ENCODE peak calls at places on chromosome 12, in four cellular contexts. N, O, S and L are unnamed samples. For H3K27me3, the result is how much of the 10 kb centered on the place peaks cover.

GRCh38 chr12:66189476-66189823 is 436 bp downstream of the IRAK3 start:
- DNase-seq in N (no peak), O (no peak), S (no peak), L (no peak)

GRCh38 chr12:93198086-93198485 is 179.6 kb upstream of the NUDT4 start:
- DNase-seq in N (no peak), O (peak), S (peak), L (no peak)

GRCh38 chr12:119308743-119309456 is 25.6 kb upstream of the CCDC60 start:
- DNase-seq in N (no peak), O (no peak), S (no peak), L (no peak)

GRCh38 chr12:8948711-8949524 is 527 bp downstream of the M6PR start:
- DNase-seq in N (peak), O (peak), S (peak), L (no peak)

GRCh38 chr12:14601692-14602091 is 34.0 kb upstream of the PLBD1 start:
- DNase-seq in N (no peak), O (no peak), S (no peak), L (no peak)

GRCh38 chr12:75571651-75572050 is 60.2 kb upstream of the KRR1 start:
- DNase-seq in N (no peak), O (no peak), S (no peak), L (no peak)

GRCh38 chr12:32583535-32583934 is 95.6 kb upstream of the DNM1L start:
- DNase-seq in N (no peak), O (peak), S (peak), L (no peak)

GRCh38 chr12:47388712-47389111 is 309.0 kb upstream of the AMIGO2 start:
- DNase-seq in N (no peak), O (no peak), S (no peak), L (no peak)

GRCh38 chr12:72271741-72272661 is at the start of gene TRHDE:
- DNase-seq in N (peak), O (peak), S (peak), L (peak)

GRCh38 chr12:122097641-122098364 is 19.2 kb downstream of the MLXIP start:
- DNase-seq in N (peak), O (peak), S (peak), L (no peak)

GRCh38 chr12:123847876-123848275 is 85.8 kb downstream of the DNAH10 start:
- DNase-seq in N (no peak), O (no peak), S (no peak), L (no peak)

GRCh38 chr12:124426594-124427550 is 132.0 kb downstream of the RFLNA start:
- DNase-seq in N (no peak), O (no peak), S (no peak), L (no peak)

GRCh38 chr12:45232771-45233372 is 17.0 kb downstream of the ANO6 start:
- DNase-seq in N (no peak), O (peak), S (peak), L (peak)

GRCh38 chr12:674272-674781 is 11.1 kb upstream of the NINJ2 start:
- DNase-seq in N (no peak), O (peak), S (peak), L (no peak)

GRCh38 chr12:16417058-16417457 is 69.6 kb downstream of the MGST1 start:
- DNase-seq in N (no peak), O (no peak), S (no peak), L (no peak)

GRCh38 chr12:88325828-88326214 is 183.7 kb downstream of the TMTC3 start:
- DNase-seq in N (no peak), O (no peak), S (peak), L (no peak)

GRCh38 chr12:63968685-63969084 is 124.2 kb downstream of the SRGAP1 start:
- DNase-seq in N (peak), O (no peak), S (no peak), L (no peak)

GRCh38 chr12:75525263-75525662 is 13.9 kb upstream of the KRR1 start:
- DNase-seq in N (no peak), O (no peak), S (peak), L (no peak)

GRCh38 chr12:6072302-6072752 is 52.1 kb downstream of the VWF start:
- DNase-seq in N (no peak), O (peak), S (peak), L (no peak)

GRCh38 chr12:90061834-90062233 is 353.2 kb upstream of the ATP2B1 start:
- DNase-seq in N (no peak), O (peak), S (no peak), L (no peak)

GRCh38 chr12:124827588-124828184 is 36.0 kb downstream of the SCARB1 start:
- DNase-seq in N (peak), O (no peak), S (no peak), L (no peak)

GRCh38 chr12:22046090-22046967 is at the start of gene CMAS:
- DNase-seq in N (peak), O (peak), S (peak), L (peak)

GRCh38 chr12:41917827-41918445 is 226.7 kb downstream of the GXYLT1 start:
- DNase-seq in N (no peak), O (peak), S (no peak), L (no peak)

GRCh38 chr12:89179983-89180382 is 172.3 kb downstream of the DUSP6 start:
- DNase-seq in N (peak), O (peak), S (peak), L (no peak)

GRCh38 chr12:68207276-68207675 is 18.3 kb downstream of the IL26 start:
- DNase-seq in N (no peak), O (no peak), S (no peak), L (no peak)

GRCh38 chr12:56634242-56634836 is 4.2 kb upstream of the BAZ2A start:
- DNase-seq in N (peak), O (peak), S (no peak), L (peak)

GRCh38 chr12:46944104-46944503 is 118.3 kb upstream of the SLC38A4 start:
- DNase-seq in N (no peak), O (peak), S (peak), L (no peak)

GRCh38 chr12:3261782-3262359 is 184.7 kb downstream of the TSPAN9 start:
- DNase-seq in N (no peak), O (no peak), S (peak), L (no peak)

GRCh38 chr12:77131977-77132490 is 66.7 kb upstream of the E2F7 start:
- DNase-seq in N (no peak), O (no peak), S (no peak), L (no peak)

GRCh38 chr12:105334568-105334967 is 4.1 kb downstream of the C12orf75 start:
- DNase-seq in N (no peak), O (no peak), S (peak), L (no peak)

GRCh38 chr12:6335451-6336078 is 6.3 kb downstream of the TNFRSF1A start:
- DNase-seq in N (peak), O (peak), S (peak), L (peak)

GRCh38 chr12:127422935-127423585 is 843.9 kb upstream of the TMEM132C start:
- DNase-seq in N (no peak), O (no peak), S (no peak), L (no peak)

GRCh38 chr12:100608776-100609175 is 35.3 kb downstream of the GAS2L3 start:
- DNase-seq in N (no peak), O (no peak), S (no peak), L (no peak)

GRCh38 chr12:34390171-34390841 is 368.0 kb downstream of the ALG10 start:
- DNase-seq in N (no peak), O (no peak), S (no peak), L (no peak)

GRCh38 chr12:57803317-57803893 is 15.1 kb downstream of the AVIL start:
- DNase-seq in N (peak), O (peak), S (peak), L (no peak)

GRCh38 chr12:104764225-104765073 is 193.6 kb downstream of the SLC41A2 start:
- DNase-seq in N (no peak), O (no peak), S (no peak), L (no peak)

DNA sequence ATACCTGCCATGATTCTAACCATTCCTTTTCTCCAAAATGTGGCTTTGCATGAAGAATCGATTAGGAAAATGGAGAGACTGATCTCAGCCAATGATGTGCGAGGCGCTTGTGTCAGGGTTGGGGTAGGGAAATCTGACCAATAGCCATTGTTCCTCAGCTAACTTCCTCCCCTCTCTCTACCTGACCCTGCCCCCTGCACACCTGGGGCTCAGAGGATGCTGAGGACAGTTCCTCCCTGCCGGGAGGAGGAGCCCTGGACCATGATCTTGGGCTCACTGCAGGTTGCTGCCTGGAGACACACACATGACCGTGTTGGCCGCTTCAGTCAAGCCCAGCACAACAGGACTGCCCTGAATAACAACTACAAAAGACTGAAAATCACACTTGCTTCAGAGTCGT is 119.8 kb upstream of the SFSWAP start:
- DNase-seq in N (no peak), O (no peak), S (no peak), L (no peak)
- TF ChIP-seq CTCF in N (no peak), O (no peak), S (no peak), L (no peak)

GRCh38 chr12:53752192-53752601 is 418 bp upstream of the CISTR start:
- DNase-seq in N (no peak), O (no peak), S (no peak), L (no peak)
- H3K27me3 ChIP-seq in N (under half), O (half or more), S (half or more), L (under half)

GRCh38 chr12:69470189-69471094 is at the start of gene FRS2:
- DNase-seq in N (peak), O (peak), S (peak), L (peak)
- TF ChIP-seq POLR2A in N (peak), O (peak), S (peak), L (peak)

GRCh38 chr12:109434556-109434955 is 42.5 kb downstream of the KCTD10 start:
- DNase-seq in N (peak), O (no peak), S (no peak), L (no peak)

GRCh38 chr12:109435428-109436180 is 41.5 kb downstream of the KCTD10 start:
- DNase-seq in N (peak), O (no peak), S (no peak), L (no peak)

GRCh38 chr12:109432842-109433304 is 44.2 kb downstream of the KCTD10 start:
- DNase-seq in N (peak), O (peak), S (peak), L (peak)

GRCh38 chr12:109432431-109432830 is 44.7 kb downstream of the KCTD10 start:
- DNase-seq in N (no peak), O (no peak), S (no peak), L (no peak)

DNA sequence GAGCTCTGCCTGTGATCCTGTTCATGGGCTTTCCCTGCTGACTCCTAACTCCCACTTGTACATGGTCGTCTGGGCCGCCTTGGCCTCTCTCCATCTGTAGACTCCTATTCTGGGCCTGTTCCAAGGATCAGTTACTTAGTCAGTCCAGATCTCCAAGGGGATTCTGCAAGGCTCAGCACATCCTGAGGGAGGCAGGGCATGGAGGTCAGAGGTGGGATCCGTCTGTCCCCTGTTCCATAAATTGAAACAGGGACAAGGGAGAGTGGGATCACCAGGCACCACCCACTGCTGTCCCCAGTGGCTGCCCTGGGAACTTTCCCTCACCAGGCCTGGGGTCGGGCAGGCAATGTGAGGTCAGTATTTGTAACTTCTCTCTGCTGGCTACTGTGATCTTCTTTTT is 43.5 kb downstream of the KCTD10 start:
- DNase-seq in N (peak), O (no peak), S (no peak), L (no peak)
- TF ChIP-seq CTCF in N (no peak), O (peak), S (no peak), L (no peak)

GRCh38 chr12:50058743-50059312 is 1.4 kb downstream of the ASIC1 start:
- DNase-seq in N (no peak), O (no peak), S (no peak), L (no peak)

GRCh38 chr12:50059440-50060119 is 2.2 kb downstream of the ASIC1 start:
- DNase-seq in N (no peak), O (no peak), S (peak), L (no peak)

GRCh38 chr12:50057896-50058670 is 687 bp downstream of the ASIC1 start:
- DNase-seq in N (no peak), O (no peak), S (no peak), L (no peak)

GRCh38 chr12:50061172-50061571 is 3.8 kb downstream of the ASIC1 start:
- DNase-seq in N (no peak), O (no peak), S (no peak), L (no peak)

GRCh38 chr12:50060120-50060468 is 2.7 kb downstream of the ASIC1 start:
- DNase-seq in N (no peak), O (no peak), S (no peak), L (no peak)
- H3K27me3 ChIP-seq in N (under half), O (under half), S (under half), L (under half)

GRCh38 chr12:53624453-53624852 is 1.7 kb downstream of the ATF7 start:
- DNase-seq in N (no peak), O (no peak), S (peak), L (no peak)

GRCh38 chr12:53624956-53625355 is 1.2 kb downstream of the ATF7 start:
- DNase-seq in N (no peak), O (peak), S (no peak), L (no peak)

GRCh38 chr12:53626702-53627169 is 554 bp upstream of the ATF7 start:
- DNase-seq in N (no peak), O (no peak), S (no peak), L (no peak)

GRCh38 chr12:53625373-53625945 is 723 bp downstream of the ATF7 start:
- DNase-seq in N (no peak), O (no peak), S (no peak), L (no peak)

DNA sequence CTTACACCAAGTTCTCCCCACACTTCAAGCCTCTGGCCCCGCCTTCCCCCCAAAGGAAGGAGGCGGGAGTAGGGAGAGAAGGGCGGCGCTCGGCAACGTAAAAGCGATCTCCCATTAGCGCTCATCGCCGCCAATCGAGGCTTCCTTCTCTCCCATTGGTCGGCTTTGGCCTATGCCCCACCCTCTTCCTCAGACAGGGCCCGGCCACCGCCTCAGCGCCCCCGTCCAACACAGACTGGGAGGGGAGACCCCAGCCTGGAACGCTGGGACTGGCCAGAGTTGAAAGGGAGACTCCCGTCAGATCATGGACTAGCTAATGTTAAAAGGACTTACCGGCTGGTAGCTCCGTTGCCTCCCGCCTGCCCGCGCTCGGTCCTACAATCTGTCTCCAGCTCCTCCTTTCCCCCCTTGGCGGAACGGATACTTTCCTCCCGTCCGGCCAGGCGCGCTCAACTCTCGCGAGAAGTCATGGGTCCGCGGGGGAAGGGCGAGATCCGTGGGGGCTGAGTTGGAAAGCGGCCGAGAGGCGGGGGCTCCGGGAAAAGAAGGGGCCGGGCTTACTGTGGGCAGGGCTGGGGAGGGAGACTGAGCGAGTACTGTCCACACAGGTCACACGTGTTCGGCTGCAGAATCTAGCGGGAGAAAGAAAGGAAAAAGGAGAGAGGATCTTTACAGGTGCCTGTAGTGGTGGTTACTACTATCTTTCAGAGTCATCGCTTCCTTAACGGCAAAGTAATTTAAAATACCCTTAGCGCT is at the start of gene ATF7:
- DNase-seq in N (peak), O (peak), S (peak), L (peak)
- TF ChIP-seq POLR2A in N (peak), O (no peak), S (peak), L (peak)

DNA sequence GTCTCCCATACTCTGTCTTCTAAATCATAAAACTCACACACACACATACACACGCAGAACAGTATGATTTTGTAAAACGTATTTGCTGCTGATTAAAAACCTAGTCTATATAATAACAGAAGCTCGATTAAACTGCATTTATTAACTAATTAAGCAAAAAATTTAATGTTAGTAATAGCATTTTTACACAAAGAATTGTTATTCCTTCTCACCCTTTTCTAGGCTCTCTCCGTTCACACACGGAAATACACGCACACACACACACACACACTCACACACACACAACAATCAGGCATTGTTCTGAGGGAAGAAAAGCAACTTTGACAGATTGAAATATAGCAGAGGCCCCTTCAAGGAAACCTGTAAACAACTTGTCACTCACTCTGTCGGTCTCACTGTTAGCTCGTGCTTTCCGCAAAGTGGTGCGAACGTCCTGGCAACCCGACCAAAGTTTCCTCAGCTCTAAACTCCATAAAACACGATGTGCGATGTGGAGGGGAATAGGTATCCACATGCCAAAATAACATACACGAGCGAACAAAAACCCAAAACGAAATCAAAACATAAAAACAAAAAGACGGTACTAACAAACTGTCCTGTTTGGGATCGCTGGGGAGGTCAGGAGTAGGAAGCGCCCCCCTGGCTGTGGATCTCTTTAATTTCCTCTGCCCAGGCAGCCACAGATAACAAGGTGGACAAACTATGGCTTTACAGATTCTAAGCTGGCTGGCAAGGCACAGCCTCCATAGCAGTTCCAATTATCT is 723 bp upstream of the SOX5 start:
- DNase-seq in N (peak), O (peak), S (peak), L (peak)
- TF ChIP-seq CTCF in N (no peak), O (no peak), S (no peak), L (no peak)

GRCh38 chr12:107778383-107779015 is 4.0 kb downstream of the ASCL4 start:
- DNase-seq in N (no peak), O (no peak), S (no peak), L (no peak)

GRCh38 chr12:107775093-107775721 is 703 bp downstream of the ASCL4 start:
- DNase-seq in N (no peak), O (no peak), S (no peak), L (no peak)

GRCh38 chr12:107774349-107775029 is at the start of gene ASCL4:
- DNase-seq in N (no peak), O (no peak), S (no peak), L (no peak)

GRCh38 chr12:107779077-107779840 is 4.8 kb downstream of the ASCL4 start:
- DNase-seq in N (no peak), O (no peak), S (no peak), L (no peak)

GRCh38 chr12:107776171-107776570 is 1.7 kb downstream of the ASCL4 start:
- DNase-seq in N (no peak), O (no peak), S (no peak), L (no peak)
- H3K27me3 ChIP-seq in N (under half), O (under half), S (under half), L (under half)

DNA sequence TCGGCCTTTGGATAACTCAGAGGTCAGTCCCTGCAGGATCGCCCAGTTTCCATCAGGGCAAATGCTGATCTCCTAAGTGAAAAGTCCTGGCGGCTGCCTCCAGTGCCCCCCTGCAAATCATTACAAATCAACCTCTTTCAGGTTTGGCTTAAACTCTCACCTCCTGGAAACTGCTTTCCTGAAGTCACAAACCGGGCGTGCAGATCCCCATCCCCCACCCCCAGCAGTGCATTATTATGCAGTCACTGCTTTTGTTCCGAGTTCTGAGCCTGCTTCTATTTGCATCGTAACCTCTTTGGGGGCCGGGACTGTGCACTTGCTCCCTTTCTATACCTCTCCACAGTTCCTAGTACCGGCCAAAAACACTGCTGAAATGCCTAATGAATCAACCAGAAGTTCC is at the start of gene USP44:
- DNase-seq in N (no peak), O (no peak), S (no peak), L (no peak)
- TF ChIP-seq POLR2A in N (no peak), O (no peak), S (no peak), L (no peak)